ENCODE peak calls at places on chromosome 16, in six cellular contexts. D, W, T, Y, L and S are unnamed samples.

GRCh38 chr16:77137045-77137444 is 53.9 kb upstream of the MON1B start:
- DNase-seq in T (no peak), W (no peak), L (no peak), Y (no peak), D (no peak), S (no peak)

GRCh38 chr16:67101301-67101675 is 8.5 kb upstream of the PHAF1 start:
- DNase-seq in D (no peak), W (no peak), T (no peak), Y (no peak), L (no peak), S (no peak)

GRCh38 chr16:87707097-87707496 is 58.7 kb downstream of the KLHDC4 start:
- DNase-seq in T (no peak), D (no peak), L (no peak), Y (no peak), W (no peak), S (no peak)

GRCh38 chr16:9053006-9053601 is 38.3 kb upstream of the HAPSTR1 start:
- DNase-seq in L (peak; percentile 92), Y (peak; percentile 74), T (no peak), W (peak; percentile 86), D (peak; percentile 91), S (peak; percentile 25)

GRCh38 chr16:57627184-57627871 is 1.1 kb upstream of the ADGRG1 start:
- DNase-seq in Y (no peak), L (peak; percentile 42), W (peak; percentile 59), D (no peak), T (no peak), S (peak; percentile 27)

GRCh38 chr16:89314357-89314756 is 96.9 kb downstream of the ZNF778 start:
- DNase-seq in W (no peak), Y (no peak), D (no peak), T (no peak), L (no peak), S (peak; percentile 50)

GRCh38 chr16:84482951-84483881 is 21.2 kb downstream of the MEAK7 start:
- DNase-seq in W (no peak), D (no peak), T (no peak), Y (no peak), L (no peak), S (no peak)

GRCh38 chr16:57987441-57988177 is 12.9 kb downstream of the ZNF319 start:
- DNase-seq in L (no peak), Y (no peak), D (no peak), T (no peak), W (no peak), S (no peak)

GRCh38 chr16:72371307-72372081 is 199.5 kb upstream of the PMFBP1 start:
- DNase-seq in W (no peak), Y (peak; percentile 15), D (peak; percentile 57), L (no peak), T (no peak), S (no peak)

GRCh38 chr16:84323626-84324025 is 28.9 kb downstream of the WFDC1 start:
- DNase-seq in W (no peak), T (no peak), Y (no peak), D (no peak), L (no peak), S (no peak)

GRCh38 chr16:46765050-46765449 is 16.9 kb upstream of the MYLK3 start:
- DNase-seq in Y (no peak), D (no peak), W (no peak), L (no peak), T (no peak), S (no peak)

GRCh38 chr16:7456221-7456620 is 123.6 kb downstream of the RBFOX1 start:
- DNase-seq in Y (no peak), W (no peak), T (no peak), D (no peak), L (no peak), S (no peak)

GRCh38 chr16:67917140-67917851 is 14.4 kb downstream of the CTRL start:
- DNase-seq in D (no peak), T (no peak), W (no peak), Y (no peak), L (no peak), S (no peak)

GRCh38 chr16:3087243-3087791 is 11.8 kb downstream of the ZSCAN10 start:
- DNase-seq in L (no peak), Y (no peak), D (no peak), W (no peak), T (no peak), S (no peak)

GRCh38 chr16:28951410-28951943 is 740 bp downstream of the NFATC2IP start:
- DNase-seq in L (no peak), W (no peak), Y (no peak), D (no peak), T (no peak), S (no peak)

GRCh38 chr16:56301391-56301850 is 110.1 kb downstream of the GNAO1 start:
- DNase-seq in L (no peak), D (no peak), W (no peak), T (no peak), Y (no peak), S (no peak)

GRCh38 chr16:52494145-52494544 is 52.8 kb downstream of the TOX3 start:
- DNase-seq in Y (no peak), D (no peak), T (no peak), W (no peak), L (no peak), S (no peak)

GRCh38 chr16:52497067-52497816 is 49.7 kb downstream of the TOX3 start:
- DNase-seq in W (peak; percentile 27), D (no peak), L (peak; percentile 71), T (no peak), Y (no peak), S (peak; percentile 13)

GRCh38 chr16:52496051-52496876 is 50.7 kb downstream of the TOX3 start:
- DNase-seq in D (no peak), T (no peak), Y (no peak), L (peak; percentile 97), W (no peak), S (no peak)

GRCh38 chr16:52492789-52493357 is 54.1 kb downstream of the TOX3 start:
- DNase-seq in T (peak; percentile 24), Y (no peak), D (no peak), W (no peak), L (peak; percentile 99), S (no peak)

GRCh38 chr16:52494621-52495020 is 52.3 kb downstream of the TOX3 start:
- DNase-seq in W (no peak), D (no peak), T (no peak), Y (no peak), L (peak; percentile 64), S (no peak)
- TF ChIP-seq JUND in W (no peak), D (no peak), T (no peak), Y (no peak), L (no peak), S (no peak)

DNA sequence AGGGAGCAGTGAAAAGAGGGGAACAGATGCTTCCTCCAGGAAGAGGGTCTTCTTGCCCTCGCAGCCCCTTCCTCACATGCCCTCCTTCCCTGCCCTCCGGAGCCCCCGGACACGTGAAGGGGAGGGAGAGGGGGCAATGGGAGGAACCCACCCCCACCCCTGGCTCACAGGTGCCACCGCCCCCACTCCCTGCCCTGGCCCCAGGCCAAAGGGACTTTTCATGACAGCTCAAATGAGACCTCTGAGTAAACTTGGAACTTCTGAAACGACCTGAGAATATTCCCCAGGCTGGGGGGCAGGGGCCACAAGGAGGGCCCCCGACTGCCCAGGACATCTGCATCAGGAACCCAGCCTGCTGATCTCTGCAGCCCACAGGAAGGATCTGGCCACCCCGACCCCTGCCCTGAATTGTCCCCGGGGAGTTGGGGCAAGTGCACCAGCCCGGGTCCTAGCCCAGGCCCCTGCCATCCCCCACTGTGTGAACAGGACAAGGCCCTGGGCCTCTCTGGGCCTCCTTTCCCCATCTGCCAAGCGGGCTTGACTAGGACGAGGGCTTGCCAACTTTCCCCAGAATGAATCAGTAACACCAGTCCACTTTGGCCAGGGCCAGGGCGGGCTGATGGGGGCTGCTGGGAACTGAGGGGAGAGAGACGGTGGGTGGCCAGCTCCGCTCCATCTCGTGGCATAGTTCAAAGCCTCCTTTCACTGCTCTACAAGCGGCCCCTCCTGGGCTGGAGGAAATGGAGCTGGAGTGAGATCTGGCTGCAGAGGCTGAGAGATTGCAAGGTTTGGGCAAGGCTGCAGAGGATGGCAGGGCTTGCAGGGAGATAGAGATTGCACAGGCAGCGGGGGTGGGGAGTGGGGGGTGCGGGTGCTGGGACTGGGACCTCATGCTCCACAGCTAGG is 3.8 kb downstream of the IL21R start:
- DNase-seq in W (no peak), D (no peak), Y (no peak), T (no peak), L (no peak), S (no peak)
- TF ChIP-seq JUND in W (no peak), D (no peak), Y (no peak), T (peak; percentile 34), L (no peak), S (no peak)

GRCh38 chr16:86664518-86665318 is 86.4 kb downstream of the FOXL1 start:
- DNase-seq in T (peak; percentile 71), Y (peak; percentile 96), D (no peak), L (peak; percentile 84), W (no peak), S (no peak)
- TF ChIP-seq JUND in T (no peak), Y (peak; percentile 98), D (no peak), L (peak; percentile 96), W (peak; percentile 97), S (no peak)

DNA sequence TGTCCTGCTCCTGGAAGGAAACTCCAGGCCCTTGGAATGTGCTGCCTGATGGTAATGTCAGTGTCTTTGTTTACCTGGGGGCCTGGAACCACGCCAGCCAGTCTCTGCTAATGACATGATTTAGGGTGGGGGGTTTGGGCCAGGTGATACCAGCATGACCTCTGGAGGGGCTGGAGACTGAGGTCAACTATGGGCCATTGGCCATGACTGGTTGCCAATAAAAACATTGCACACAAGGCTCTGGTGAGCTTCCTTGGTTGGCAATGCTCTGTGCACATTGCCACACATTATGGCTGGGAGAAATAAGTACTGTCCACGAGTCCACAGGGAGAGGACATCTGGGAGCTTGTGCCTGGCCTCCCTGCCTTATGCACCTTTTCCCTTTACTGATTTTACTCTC is 52.5 kb downstream of the LITAF start:
- DNase-seq in D (no peak), L (no peak), Y (no peak), T (no peak), W (no peak), S (no peak)
- TF ChIP-seq JUND in D (no peak), L (no peak), Y (no peak), T (no peak), W (no peak), S (no peak)